ENCODE peak calls at places on chromosomes 7 and 10, in four cellular contexts. One of them, this sample, is unnamed.

GRCh38 chr10:66239062-66239461 is 686.8 kb upstream of the LRRTM3 start:
- DNase-seq in HL-60: no peak
- DNase-seq in K562: no peak
- DNase-seq in GM12878: no peak
- DNase-seq in this sample: no peak

GRCh38 chr7:128737867-128738390 is 1.2 kb upstream of the CALU start:
- DNase-seq in HL-60: no peak
- DNase-seq in K562: no peak
- DNase-seq in GM12878: no peak
- DNase-seq in this sample: no peak

GRCh38 chr7:18890134-18890533 is 227.3 kb downstream of the TWIST1 start:
- DNase-seq in HL-60: no peak
- DNase-seq in K562: no peak
- DNase-seq in GM12878: no peak
- DNase-seq in this sample: no peak

GRCh38 chr7:22900101-22900500 is 77.5 kb upstream of the TOMM7 start:
- DNase-seq in HL-60: no peak
- DNase-seq in K562: no peak
- DNase-seq in GM12878: no peak
- DNase-seq in this sample: no peak

GRCh38 chr7:12670071-12670729 is 17.2 kb upstream of the ARL4A start:
- DNase-seq in HL-60: no peak
- DNase-seq in K562: no peak
- DNase-seq in GM12878: no peak
- DNase-seq in this sample: no peak

GRCh38 chr7:1665721-1666250 is 4.3 kb upstream of the ELFN1 start:
- DNase-seq in HL-60: peak; percentile 16
- DNase-seq in K562: peak; percentile 66
- DNase-seq in GM12878: no peak
- DNase-seq in this sample: peak; percentile 47

GRCh38 chr7:73343671-73344380 is 15.9 kb downstream of the FKBP6 start:
- DNase-seq in HL-60: no peak
- DNase-seq in K562: no peak
- DNase-seq in GM12878: no peak
- DNase-seq in this sample: no peak

GRCh38 chr7:128879939-128880746 is 17.5 kb downstream of the ATP6V1F start:
- DNase-seq in HL-60: no peak
- DNase-seq in K562: peak; percentile 93
- DNase-seq in GM12878: no peak
- DNase-seq in this sample: no peak

GRCh38 chr7:44221231-44221791 is 20.5 kb downstream of the YKT6 start:
- DNase-seq in HL-60: no peak
- DNase-seq in K562: peak; percentile 80
- DNase-seq in GM12878: no peak
- DNase-seq in this sample: no peak

GRCh38 chr10:131651674-131652093 is 249.1 kb upstream of the PPP2R2D start:
- DNase-seq in HL-60: no peak
- DNase-seq in K562: no peak
- DNase-seq in GM12878: no peak
- DNase-seq in this sample: no peak

GRCh38 chr7:66758964-66759628 is 18.6 kb downstream of the RABGEF1 start:
- DNase-seq in HL-60: peak; percentile 90
- DNase-seq in K562: no peak
- DNase-seq in GM12878: no peak
- DNase-seq in this sample: no peak

GRCh38 chr10:131997366-131998049 is 15.8 kb upstream of the BNIP3 start:
- DNase-seq in HL-60: no peak
- DNase-seq in K562: no peak
- DNase-seq in GM12878: no peak
- DNase-seq in this sample: no peak

DNA sequence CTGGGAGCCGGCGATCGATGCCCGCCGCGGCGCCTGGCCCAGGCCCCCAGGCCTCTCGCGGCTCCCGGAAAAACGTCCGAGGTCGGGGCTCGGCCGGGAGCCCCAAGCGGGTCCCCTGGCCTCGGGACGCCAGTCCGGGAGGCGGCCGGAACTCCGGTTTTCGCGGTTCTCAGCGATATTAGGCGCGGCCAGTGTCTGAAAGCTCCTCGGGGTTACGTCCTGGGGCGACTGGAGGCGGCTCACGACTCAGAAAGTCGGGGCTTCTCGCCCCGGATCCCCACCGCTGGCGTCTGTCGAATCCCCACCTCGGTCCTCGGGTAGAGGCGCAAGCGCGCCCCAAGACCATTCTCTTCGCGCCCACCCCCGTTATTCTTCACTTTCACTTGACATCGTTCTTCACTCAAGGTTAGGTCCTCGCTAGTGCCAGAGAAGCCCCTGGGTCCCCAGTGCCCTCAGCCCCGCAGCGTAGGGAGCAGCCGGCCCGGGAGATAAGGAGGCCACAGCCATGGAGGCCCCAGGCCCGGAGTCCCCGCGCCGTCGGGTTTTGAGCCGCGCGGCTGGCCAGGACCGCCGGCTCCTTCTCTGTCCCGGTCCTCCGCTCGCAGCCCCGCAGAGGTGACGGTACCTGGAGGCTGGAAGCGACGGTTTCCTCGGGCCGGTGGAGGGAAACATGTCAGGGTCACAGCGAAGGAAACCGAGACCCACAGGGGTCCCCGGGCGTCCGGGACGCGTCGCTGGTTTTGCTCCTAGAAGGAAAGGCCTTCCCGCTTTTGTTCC is 35.2 kb upstream of the EBLN1 start:
- DNase-seq in HL-60: no peak
- DNase-seq in K562: no peak
- DNase-seq in GM12878: no peak
- DNase-seq in this sample: peak; percentile 16
- TF ChIP-seq SPI1 in HL-60: no peak
- TF ChIP-seq SPI1 in K562: no peak
- TF ChIP-seq SPI1 in GM12878: no peak
- TF ChIP-seq SPI1 in this sample: no peak

GRCh38 chr7:105016083-105017075 is 2.4 kb downstream of the KMT2E start:
- DNase-seq in HL-60: no peak
- DNase-seq in K562: no peak
- DNase-seq in GM12878: no peak
- DNase-seq in this sample: no peak
- TF ChIP-seq SPI1 in HL-60: no peak
- TF ChIP-seq SPI1 in K562: no peak
- TF ChIP-seq SPI1 in GM12878: no peak
- TF ChIP-seq SPI1 in this sample: no peak

GRCh38 chr7:24882989-24883631 is 96.9 kb downstream of the OSBPL3 start:
- DNase-seq in HL-60: no peak
- DNase-seq in K562: no peak
- DNase-seq in GM12878: no peak
- DNase-seq in this sample: no peak
- TF ChIP-seq SPI1 in HL-60: no peak
- TF ChIP-seq SPI1 in K562: no peak
- TF ChIP-seq SPI1 in GM12878: no peak
- TF ChIP-seq SPI1 in this sample: no peak

GRCh38 chr7:21851445-21852043 is 94.2 kb downstream of the CDCA7L start:
- DNase-seq in HL-60: no peak
- DNase-seq in K562: no peak
- DNase-seq in GM12878: no peak
- DNase-seq in this sample: no peak
- TF ChIP-seq SPI1 in HL-60: no peak
- TF ChIP-seq SPI1 in K562: no peak
- TF ChIP-seq SPI1 in GM12878: no peak
- TF ChIP-seq SPI1 in this sample: no peak

DNA sequence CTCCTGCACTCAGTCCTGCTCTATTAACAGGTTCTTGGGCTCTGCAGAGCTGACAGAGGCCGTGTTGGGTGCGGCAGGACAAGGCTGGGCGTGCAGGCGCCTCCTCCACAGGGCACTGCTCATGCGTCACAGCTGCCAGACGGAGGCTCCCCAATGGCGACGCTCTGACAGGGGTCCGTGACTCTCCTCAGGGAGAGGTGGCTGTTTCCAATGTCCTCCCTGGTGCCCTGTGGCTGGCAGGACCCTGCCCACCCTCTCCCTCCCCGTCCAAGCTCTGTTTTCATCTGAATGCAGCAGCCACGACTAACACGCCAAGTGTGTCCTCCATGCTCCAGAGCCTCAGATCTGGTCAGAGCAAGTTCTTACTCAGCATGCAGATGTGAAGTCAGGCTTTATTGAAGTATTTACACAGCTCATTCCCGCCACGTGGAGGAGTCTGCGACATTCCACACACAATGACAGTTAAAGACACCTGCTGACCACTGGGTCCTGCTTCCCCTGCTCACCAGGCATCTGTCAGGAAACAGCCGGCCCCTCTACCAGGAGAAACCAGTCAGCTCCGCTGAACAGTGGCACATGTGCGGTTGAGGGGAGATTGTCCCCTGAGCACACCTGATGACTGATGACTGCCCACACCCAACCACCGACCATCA is 116.7 kb downstream of the VIPR2 start:
- DNase-seq in HL-60: no peak
- DNase-seq in K562: no peak
- DNase-seq in GM12878: no peak
- DNase-seq in this sample: no peak
- TF ChIP-seq SPI1 in HL-60: no peak
- TF ChIP-seq SPI1 in K562: no peak
- TF ChIP-seq SPI1 in GM12878: no peak
- TF ChIP-seq SPI1 in this sample: no peak

This sample was measured in GM12891.